ENCODE peak calls at places on chromosomes 2 and 18, in ten cellular contexts. M is tibial artery; C is GM23248; K is OCI-LY7; P is RCC 7860; D is posterior cingulate gyrus; I is effector memory CD4-positive, alpha-beta T cell; S is CD4-positive, alpha-beta T cell; V is brain microvascular endothelial cell; O is NCI-H1105 treated with DMSO at 0.1 percent for 48 hours. H is an unnamed sample.

GRCh38 chr2:6401301-6401700 is 464.4 kb downstream of the CMPK2 start:
- DNase-seq in M (no peak), V (no peak), K (no peak), I (no peak), O (no peak), C (peak), S (no peak), P (no peak), D (no peak), H (no peak)

GRCh38 chr2:53220969-53221368 is 546.6 kb upstream of the CHAC2 start:
- DNase-seq in D (no peak), O (no peak), K (no peak), P (no peak), I (no peak), C (no peak), S (no peak), V (no peak), M (no peak), H (no peak)

GRCh38 chr2:85162746-85163301 is 29.6 kb downstream of the TCF7L1 start:
- DNase-seq in K (no peak), D (no peak), M (peak), O (no peak), C (peak), V (peak), I (no peak), P (no peak), S (no peak), H (peak)

GRCh38 chr2:235621736-235622135 is 127.9 kb downstream of the AGAP1 start:
- DNase-seq in C (no peak), P (no peak), S (no peak), K (no peak), M (no peak), D (no peak), V (no peak), I (no peak), O (no peak), H (no peak)

GRCh38 chr18:78996741-78997490 is 17.3 kb downstream of the SALL3 start:
- DNase-seq in P (no peak), D (no peak), I (no peak), S (no peak), O (no peak), V (no peak), K (no peak), M (no peak), C (no peak), H (no peak)

GRCh38 chr2:128312411-128312810 is 6.3 kb downstream of the HS6ST1 start:
- DNase-seq in C (no peak), M (no peak), K (no peak), V (no peak), S (no peak), O (no peak), D (no peak), P (no peak), I (no peak), H (no peak)

GRCh38 chr2:176156959-176157498 is at the start of gene HOXD3:
- DNase-seq in M (no peak), C (peak), K (no peak), O (no peak), D (no peak), S (no peak), V (no peak), P (no peak), I (no peak), H (no peak)

GRCh38 chr2:65856928-65857327 is 424.5 kb upstream of the SPRED2 start:
- DNase-seq in P (no peak), S (no peak), M (no peak), C (no peak), I (no peak), O (no peak), D (no peak), K (no peak), V (no peak), H (no peak)

H was measured in M059J.